ENCODE peak calls at places on chromosomes 11 and 22, in seven cellular contexts. K is left ventricle myocardium inferior; I is transverse colon; R is CD8-positive, alpha-beta memory T cell; J is neural progenitor cell; M is ovary; H is mesenchymal stem cell. T is an unnamed sample. For H3K4me1 and H3K36me3, the result is how much of the 10 kb centered on the place peaks cover.

GRCh38 chr11:65134240-65134951 is at the start of gene SYVN1:
- DNase-seq in J (peak), I (peak), M (peak), K (peak), R (peak), H (peak), T (peak)

GRCh38 chr22:39481054-39481453 is 21.0 kb upstream of the MIEF1 start:
- DNase-seq in M (no peak), H (no peak), J (no peak), R (no peak), K (no peak), I (no peak), T (no peak)

GRCh38 chr11:63937713-63938480 is 905 bp upstream of the NAA40 start:
- DNase-seq in I (peak), J (peak), K (no peak), R (no peak), H (no peak), M (no peak), T (peak)

GRCh38 chr22:39253427-39254070 is 8.8 kb upstream of the PDGFB start:
- DNase-seq in K (peak), H (peak), I (peak), J (no peak), M (peak), R (no peak), T (no peak)

GRCh38 chr22:43554694-43555365 is 143.0 kb downstream of the MPPED1 start:
- DNase-seq in K (no peak), J (no peak), M (no peak), I (no peak), H (no peak), R (no peak), T (peak)

GRCh38 chr11:66996609-66997273 is 21.6 kb downstream of the C11orf86 start:
- DNase-seq in J (no peak), H (peak), I (no peak), R (no peak), K (peak), M (no peak), T (no peak)

GRCh38 chr22:19526076-19526701 is 2.0 kb upstream of the CLDN5 start:
- DNase-seq in J (no peak), R (no peak), I (no peak), K (no peak), H (no peak), M (no peak), T (no peak)

GRCh38 chr11:2758751-2759150 is 59.0 kb upstream of the KCNQ1OT1 start:
- DNase-seq in K (no peak), M (peak), H (no peak), J (no peak), R (no peak), I (peak), T (no peak)

GRCh38 chr11:45517171-45517770 is 148.2 kb downstream of the CHST1 start:
- DNase-seq in M (no peak), I (no peak), K (no peak), J (no peak), H (no peak), R (no peak), T (no peak)

GRCh38 chr11:91041626-91042025 is 818.8 kb upstream of the CHORDC1 start:
- DNase-seq in J (no peak), I (no peak), M (no peak), R (no peak), H (no peak), K (no peak), T (no peak)

GRCh38 chr11:131404010-131404409 is 33.6 kb downstream of the NTM start:
- DNase-seq in M (no peak), R (no peak), K (no peak), I (no peak), J (no peak), H (no peak), T (no peak)

GRCh38 chr11:66327171-66328035 is 8.8 kb downstream of the RIN1 start:
- DNase-seq in J (no peak), M (no peak), K (no peak), I (no peak), H (peak), R (no peak), T (no peak)

GRCh38 chr11:26761382-26761781 is 39.5 kb upstream of the SLC5A12 start:
- DNase-seq in H (no peak), I (no peak), J (no peak), K (no peak), R (no peak), M (no peak), T (no peak)

GRCh38 chr11:33461726-33462125 is 204.5 kb downstream of the HIPK3 start:
- DNase-seq in H (no peak), I (no peak), K (no peak), R (no peak), M (no peak), J (no peak), T (no peak)

GRCh38 chr11:119910056-119910455 is 181.1 kb upstream of the NECTIN1 start:
- DNase-seq in I (peak), K (no peak), R (no peak), H (no peak), J (no peak), M (no peak), T (peak)

GRCh38 chr11:132499661-132500060 is 1032.6 kb downstream of the OPCML start:
- DNase-seq in R (no peak), H (no peak), I (no peak), J (no peak), K (no peak), M (no peak), T (no peak)

DNA sequence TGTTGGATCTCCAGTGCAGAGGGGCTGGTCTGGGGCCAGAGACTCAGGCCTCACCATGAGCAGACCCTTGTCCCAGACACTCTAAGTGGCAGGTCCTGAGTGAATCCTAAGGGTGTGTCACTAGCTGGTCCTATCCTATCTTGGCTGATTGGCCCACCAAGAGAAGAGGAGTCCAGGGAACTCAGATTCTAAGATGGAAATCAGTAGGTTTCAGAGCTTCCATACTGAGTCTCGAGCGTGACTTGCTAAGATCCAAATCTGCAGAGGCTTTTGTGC is 10.9 kb downstream of the POU2AF1 start:
- DNase-seq in R (no peak), J (no peak), I (no peak), H (no peak), M (no peak), K (no peak), T (no peak)
- H3K4me1 ChIP-seq in R (under half), J (under half), I (under half), H (under half), M (under half), K (under half), T (under half)

GRCh38 chr11:22884268-22884667 is 24.0 kb upstream of the CCDC179 start:
- DNase-seq in K (no peak), H (peak), M (no peak), J (no peak), R (no peak), I (no peak), T (no peak)
- H3K36me3 ChIP-seq in K (under half), H (under half), M (under half), J (under half), R (under half), I (under half), T (under half)

GRCh38 chr11:61918251-61919112 is 1.1 kb upstream of the RAB3IL1 start:
- DNase-seq in I (no peak), M (peak), H (no peak), K (peak), J (no peak), R (no peak), T (peak)
- H3K4me3 ChIP-seq in I (no peak), M (no peak), H (peak), K (peak), J (no peak), R (no peak), T (no peak)

GRCh38 chr22:32476804-32477203 is 2.2 kb downstream of the FBXO7 start:
- DNase-seq in I (no peak), K (no peak), R (no peak), J (no peak), H (no peak), M (no peak), T (no peak)

GRCh38 chr22:32478994-32479393 is 4.4 kb downstream of the FBXO7 start:
- DNase-seq in H (no peak), J (no peak), K (no peak), M (no peak), R (no peak), I (no peak), T (no peak)

GRCh38 chr22:32482708-32483107 is 8.1 kb downstream of the FBXO7 start:
- DNase-seq in I (no peak), J (no peak), R (no peak), K (no peak), M (no peak), H (no peak), T (no peak)

GRCh38 chr22:32477608-32478007 is 3.0 kb downstream of the FBXO7 start:
- DNase-seq in M (no peak), H (no peak), J (no peak), R (no peak), K (no peak), I (no peak), T (no peak)

GRCh38 chr22:32480238-32480637 is 5.6 kb downstream of the FBXO7 start:
- DNase-seq in R (no peak), I (no peak), J (no peak), M (no peak), H (no peak), K (no peak), T (no peak)
- H3K4me1 ChIP-seq in R (under half), I (under half), J (under half), M (under half), H (under half), K (half or more), T (under half)

GRCh38 chr22:40965936-40966557 is 14.9 kb downstream of the RBX1 start:
- DNase-seq in J (no peak), R (no peak), H (no peak), I (no peak), K (no peak), M (no peak), T (no peak)

GRCh38 chr22:40958329-40958728 is 7.2 kb downstream of the RBX1 start:
- DNase-seq in M (no peak), J (no peak), H (no peak), I (no peak), R (no peak), K (no peak), T (no peak)

GRCh38 chr22:40955516-40955915 is 4.3 kb downstream of the RBX1 start:
- DNase-seq in H (peak), J (no peak), K (no peak), I (no peak), R (no peak), M (no peak), T (no peak)

GRCh38 chr22:40960137-40960536 is 9.0 kb downstream of the RBX1 start:
- DNase-seq in H (no peak), J (no peak), R (no peak), M (no peak), K (no peak), I (no peak), T (no peak)
- H3K36me3 ChIP-seq in H (half or more), J (under half), R (under half), M (under half), K (half or more), I (under half), T (under half)

GRCh38 chr11:62614275-62614674 is 1.2 kb downstream of the ROM1 start:
- DNase-seq in J (no peak), R (no peak), K (no peak), I (no peak), M (no peak), H (no peak), T (no peak)

GRCh38 chr11:62615521-62615920 is 2.5 kb downstream of the ROM1 start:
- DNase-seq in R (no peak), M (no peak), I (no peak), J (no peak), K (no peak), H (no peak), T (no peak)

GRCh38 chr11:62612366-62613274 is at the start of the genes EML3 and ROM1:
- DNase-seq in M (peak), J (peak), K (peak), H (peak), I (peak), R (peak), T (peak)

GRCh38 chr11:62611705-62612365 is 740 bp downstream of the EML3 start:
- DNase-seq in J (peak), R (peak), H (peak), M (peak), K (peak), I (peak), T (peak)

GRCh38 chr11:62613275-62613864 is 313 bp downstream of the ROM1 start:
- DNase-seq in I (no peak), M (no peak), J (no peak), H (no peak), K (no peak), R (no peak), T (no peak)
- H3K4me3 ChIP-seq in I (no peak), M (peak), J (peak), H (peak), K (peak), R (no peak), T (no peak)

GRCh38 chr11:94133752-94134151 is 5.1 kb downstream of the PANX1 start:
- DNase-seq in K (peak), I (no peak), R (no peak), H (no peak), M (no peak), J (no peak), T (no peak)

GRCh38 chr11:94130589-94131362 is 2.1 kb downstream of the PANX1 start:
- DNase-seq in K (no peak), I (no peak), J (no peak), M (no peak), R (no peak), H (peak), T (no peak)

GRCh38 chr11:94132823-94133408 is 4.3 kb downstream of the PANX1 start:
- DNase-seq in I (no peak), K (no peak), M (no peak), R (no peak), J (no peak), H (no peak), T (no peak)

GRCh38 chr11:94131363-94132115 is 2.9 kb downstream of the PANX1 start:
- DNase-seq in H (peak), K (no peak), M (peak), I (no peak), J (no peak), R (no peak), T (no peak)

GRCh38 chr11:94132152-94132558 is 3.5 kb downstream of the PANX1 start:
- DNase-seq in H (peak), R (no peak), K (no peak), I (peak), M (peak), J (no peak), T (no peak)
- H3K4me1 ChIP-seq in H (under half), R (half or more), K (half or more), I (under half), M (under half), J (under half), T (under half)

DNA sequence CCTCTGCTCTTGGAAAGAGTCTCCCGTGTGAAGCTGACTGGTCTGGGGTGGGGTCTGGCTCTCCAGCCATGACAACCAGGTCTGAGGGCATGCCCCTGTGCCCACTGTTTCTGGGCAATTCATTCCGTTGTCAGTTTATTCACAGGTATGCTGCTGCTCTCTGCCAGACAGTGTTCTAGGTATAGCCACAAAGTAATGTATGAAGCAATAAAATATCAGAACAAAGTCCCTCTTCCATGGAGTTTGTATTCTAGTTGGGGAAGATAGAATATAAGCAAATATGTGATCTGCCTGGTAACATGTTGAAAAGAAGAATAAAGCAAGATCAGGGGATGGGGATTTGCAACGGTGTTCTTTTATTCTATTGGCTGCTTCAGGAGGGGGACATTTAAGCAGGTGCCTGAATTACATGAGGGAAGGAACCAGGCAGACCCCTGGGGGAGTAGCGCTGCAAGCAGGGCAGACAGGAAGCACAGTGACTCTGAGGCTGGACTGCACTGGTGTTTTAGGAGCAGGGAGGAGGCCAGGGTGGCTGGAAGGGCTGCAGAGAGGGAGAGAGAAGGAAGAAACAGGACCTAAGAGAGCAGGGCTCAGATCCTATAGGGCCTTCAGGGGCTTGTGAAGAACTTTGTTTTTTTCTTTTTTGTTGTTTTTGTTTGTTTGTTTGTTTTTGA is 62.4 kb upstream of the SORL1-AS1 start:
- DNase-seq in K (no peak), R (no peak), M (no peak), H (no peak), J (no peak), I (no peak), T (no peak)
- H3K36me3 ChIP-seq in K (under half), R (under half), M (under half), H (under half), J (under half), I (under half), T (under half)

GRCh38 chr22:40877488-40877887 is 15.6 kb upstream of the DNAJB7 start:
- DNase-seq in R (no peak), J (no peak), K (no peak), I (no peak), H (no peak), M (no peak), T (no peak)
- H3K4me3 ChIP-seq in R (no peak), J (no peak), K (no peak), I (no peak), H (no peak), M (no peak), T (no peak)